ENCODE peak calls at places on chromosomes 1 and 21, in four cellular contexts. One of them, this sample, is unnamed.

GRCh38 chr21:28261291-28261690 is 731.4 kb downstream of the LTN1 start:
- DNase-seq in HFF-Myc: no peak
- DNase-seq in epithelial cell of esophagus: no peak
- DNase-seq in choroid plexus epithelial cell: no peak
- DNase-seq in this sample: no peak

GRCh38 chr1:165408518-165408917 is 36.4 kb downstream of the RXRG start:
- DNase-seq in epithelial cell of esophagus: peak; percentile 52
- DNase-seq in HFF-Myc: peak; percentile 58
- DNase-seq in choroid plexus epithelial cell: peak; percentile 30
- DNase-seq in this sample: peak; percentile 33

GRCh38 chr1:209076688-209077087 is 506.8 kb upstream of the CAMK1G start:
- DNase-seq in choroid plexus epithelial cell: peak; percentile 1
- DNase-seq in epithelial cell of esophagus: peak; percentile 45
- DNase-seq in HFF-Myc: no peak
- DNase-seq in this sample: no peak

GRCh38 chr1:95257758-95258157 is 23.7 kb downstream of the RWDD3 start:
- DNase-seq in choroid plexus epithelial cell: no peak
- DNase-seq in epithelial cell of esophagus: no peak
- DNase-seq in HFF-Myc: no peak
- DNase-seq in this sample: no peak

GRCh38 chr1:93616221-93616995 is 65.2 kb downstream of the BCAR3 start:
- DNase-seq in choroid plexus epithelial cell: no peak
- DNase-seq in epithelial cell of esophagus: peak; percentile 36
- DNase-seq in HFF-Myc: no peak
- DNase-seq in this sample: no peak

GRCh38 chr1:227798078-227798802 is 17.2 kb upstream of the PRSS38 start:
- DNase-seq in HFF-Myc: no peak
- DNase-seq in epithelial cell of esophagus: no peak
- DNase-seq in choroid plexus epithelial cell: no peak
- DNase-seq in this sample: no peak

GRCh38 chr1:43545321-43545685 is 14.6 kb downstream of the PTPRF start:
- DNase-seq in choroid plexus epithelial cell: no peak
- DNase-seq in HFF-Myc: no peak
- DNase-seq in epithelial cell of esophagus: no peak
- DNase-seq in this sample: no peak

GRCh38 chr1:212413902-212414327 is 771 bp downstream of the PACC1 start:
- DNase-seq in epithelial cell of esophagus: peak; percentile 34
- DNase-seq in HFF-Myc: no peak
- DNase-seq in choroid plexus epithelial cell: peak; percentile 31
- DNase-seq in this sample: no peak

GRCh38 chr1:99843760-99844159 is 6.4 kb upstream of the AGL start:
- DNase-seq in choroid plexus epithelial cell: no peak
- DNase-seq in epithelial cell of esophagus: no peak
- DNase-seq in HFF-Myc: no peak
- DNase-seq in this sample: no peak

GRCh38 chr1:64755356-64755755 is 10.5 kb downstream of the RAVER2 start:
- DNase-seq in choroid plexus epithelial cell: no peak
- DNase-seq in HFF-Myc: no peak
- DNase-seq in epithelial cell of esophagus: no peak
- DNase-seq in this sample: no peak

GRCh38 chr21:31895069-31895851 is 22.4 kb downstream of the HUNK start:
- DNase-seq in epithelial cell of esophagus: no peak
- DNase-seq in HFF-Myc: no peak
- DNase-seq in choroid plexus epithelial cell: no peak
- DNase-seq in this sample: peak; percentile 36

GRCh38 chr1:17624540-17625256 is 85.2 kb downstream of the ARHGEF10L start:
- DNase-seq in HFF-Myc: no peak
- DNase-seq in epithelial cell of esophagus: peak; percentile 87
- DNase-seq in choroid plexus epithelial cell: peak; percentile 66
- DNase-seq in this sample: no peak

GRCh38 chr1:223500560-223501425 is 107.6 kb downstream of the CCDC185 start:
- DNase-seq in HFF-Myc: peak; percentile 33
- DNase-seq in epithelial cell of esophagus: peak; percentile 99
- DNase-seq in choroid plexus epithelial cell: peak; percentile 68
- DNase-seq in this sample: peak; percentile 11

GRCh38 chr1:156592158-156592909 is 758 bp downstream of the NAXE start:
- DNase-seq in choroid plexus epithelial cell: no peak
- DNase-seq in epithelial cell of esophagus: no peak
- DNase-seq in HFF-Myc: no peak
- DNase-seq in this sample: peak; percentile 11

GRCh38 chr1:182633657-182634281 is 29.6 kb upstream of the RGS16 start:
- DNase-seq in epithelial cell of esophagus: no peak
- DNase-seq in HFF-Myc: no peak
- DNase-seq in choroid plexus epithelial cell: no peak
- DNase-seq in this sample: no peak

GRCh38 chr1:20992327-20993056 is 184.2 kb downstream of the EIF4G3 start:
- DNase-seq in choroid plexus epithelial cell: peak; percentile 52
- DNase-seq in HFF-Myc: no peak
- DNase-seq in epithelial cell of esophagus: peak; percentile 24
- DNase-seq in this sample: no peak

GRCh38 chr1:3396411-3396810 is 58.1 kb upstream of the ARHGEF16 start:
- DNase-seq in epithelial cell of esophagus: no peak
- DNase-seq in HFF-Myc: no peak
- DNase-seq in choroid plexus epithelial cell: no peak
- DNase-seq in this sample: no peak
- TF ChIP-seq CTCF in epithelial cell of esophagus: no peak
- TF ChIP-seq CTCF in HFF-Myc: no peak
- TF ChIP-seq CTCF in choroid plexus epithelial cell: no peak
- TF ChIP-seq CTCF in this sample: no peak

DNA sequence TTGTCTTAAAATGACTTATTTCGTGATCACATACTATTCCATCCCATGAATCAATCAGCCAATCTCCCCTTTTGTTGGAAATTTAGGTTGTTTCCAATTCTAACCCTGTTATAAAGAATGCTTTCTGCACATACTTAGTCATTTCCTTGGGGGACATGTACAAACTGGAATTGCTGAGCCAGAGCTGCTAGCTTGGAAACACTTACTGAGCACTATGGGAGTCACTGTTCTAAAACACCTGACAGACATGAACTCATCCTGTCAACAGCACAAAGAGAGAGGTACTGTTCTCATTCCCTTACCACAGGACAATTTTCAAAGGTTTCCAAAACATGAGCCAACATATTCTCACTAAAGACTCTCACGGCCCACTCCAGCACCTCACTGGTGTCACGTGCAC is 32.1 kb downstream of the AK2 start:
- DNase-seq in HFF-Myc: no peak
- DNase-seq in choroid plexus epithelial cell: peak; percentile 34
- DNase-seq in epithelial cell of esophagus: peak; percentile 97
- DNase-seq in this sample: no peak
- TF ChIP-seq CTCF in HFF-Myc: no peak
- TF ChIP-seq CTCF in choroid plexus epithelial cell: no peak
- TF ChIP-seq CTCF in epithelial cell of esophagus: no peak
- TF ChIP-seq CTCF in this sample: no peak

DNA sequence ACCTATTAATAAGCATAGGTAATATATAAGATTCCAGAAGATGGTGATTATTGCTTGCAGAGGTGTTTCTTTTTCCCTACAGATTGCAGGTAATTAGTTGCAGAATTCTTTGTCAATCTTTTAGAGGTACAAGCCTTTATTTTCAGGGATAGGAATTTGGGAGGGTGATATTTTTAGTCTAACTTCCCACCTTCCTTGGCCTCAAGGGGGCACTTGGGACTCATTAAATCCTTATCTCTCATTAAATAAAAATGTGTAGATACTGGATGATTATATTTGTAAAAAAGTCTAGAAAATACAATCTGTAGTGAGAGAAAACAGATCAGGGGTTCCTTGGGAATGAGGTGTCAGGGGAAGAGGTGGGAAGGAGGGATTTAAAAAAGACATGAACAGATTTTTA is 179.2 kb downstream of the PATJ start:
- DNase-seq in choroid plexus epithelial cell: peak; percentile 36
- DNase-seq in epithelial cell of esophagus: no peak
- DNase-seq in HFF-Myc: no peak
- DNase-seq in this sample: no peak
- TF ChIP-seq CTCF in choroid plexus epithelial cell: peak; percentile 55
- TF ChIP-seq CTCF in epithelial cell of esophagus: no peak
- TF ChIP-seq CTCF in HFF-Myc: peak; percentile 29
- TF ChIP-seq CTCF in this sample: peak; percentile 21

GRCh38 chr21:35984654-35985366 is 75.5 kb downstream of the SETD4 start:
- DNase-seq in epithelial cell of esophagus: peak; percentile 48
- DNase-seq in HFF-Myc: no peak
- DNase-seq in choroid plexus epithelial cell: no peak
- DNase-seq in this sample: no peak
- TF ChIP-seq CTCF in epithelial cell of esophagus: peak; percentile 7
- TF ChIP-seq CTCF in HFF-Myc: no peak
- TF ChIP-seq CTCF in choroid plexus epithelial cell: no peak
- TF ChIP-seq CTCF in this sample: no peak

GRCh38 chr1:87495870-87496269 is 167.2 kb downstream of the LMO4 start:
- DNase-seq in HFF-Myc: no peak
- DNase-seq in epithelial cell of esophagus: no peak
- DNase-seq in choroid plexus epithelial cell: no peak
- DNase-seq in this sample: no peak

GRCh38 chr1:87497804-87498203 is 169.1 kb downstream of the LMO4 start:
- DNase-seq in choroid plexus epithelial cell: no peak
- DNase-seq in HFF-Myc: no peak
- DNase-seq in epithelial cell of esophagus: no peak
- DNase-seq in this sample: no peak

GRCh38 chr1:87495147-87495546 is 166.5 kb downstream of the LMO4 start:
- DNase-seq in HFF-Myc: no peak
- DNase-seq in choroid plexus epithelial cell: no peak
- DNase-seq in epithelial cell of esophagus: no peak
- DNase-seq in this sample: no peak
- TF ChIP-seq CTCF in HFF-Myc: no peak
- TF ChIP-seq CTCF in choroid plexus epithelial cell: no peak
- TF ChIP-seq CTCF in epithelial cell of esophagus: no peak
- TF ChIP-seq CTCF in this sample: no peak

DNA sequence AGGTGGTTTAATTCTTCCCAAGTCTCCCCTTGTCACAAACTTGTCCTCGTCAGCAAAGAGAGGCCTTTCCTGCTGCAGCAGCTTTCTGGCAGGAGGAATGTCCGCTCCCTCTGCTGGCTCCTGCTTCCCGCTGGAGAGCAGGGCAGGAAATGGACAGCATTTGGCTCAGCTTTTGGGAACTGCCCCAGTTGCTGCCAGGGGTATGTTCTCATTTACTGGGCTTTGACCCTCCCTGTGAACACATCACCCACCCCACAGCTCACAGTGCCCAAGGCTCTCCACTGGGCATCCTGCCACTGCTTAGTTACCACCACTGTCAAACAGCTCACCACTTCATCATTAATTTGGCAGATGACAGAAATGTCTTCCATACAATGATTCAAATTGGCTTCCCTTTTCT is 75.4 kb downstream of the MRPL37 start:
- DNase-seq in choroid plexus epithelial cell: no peak
- DNase-seq in epithelial cell of esophagus: peak; percentile 42
- DNase-seq in HFF-Myc: no peak
- DNase-seq in this sample: no peak
- TF ChIP-seq CTCF in choroid plexus epithelial cell: peak; percentile 50
- TF ChIP-seq CTCF in epithelial cell of esophagus: peak; percentile 32
- TF ChIP-seq CTCF in HFF-Myc: no peak
- TF ChIP-seq CTCF in this sample: no peak

GRCh38 chr1:153628638-153629342 is 556 bp downstream of the S100A1 start:
- DNase-seq in HFF-Myc: no peak
- DNase-seq in choroid plexus epithelial cell: no peak
- DNase-seq in epithelial cell of esophagus: no peak
- DNase-seq in this sample: no peak

GRCh38 chr1:153626477-153626928 is 802 bp downstream of the S100A13 start:
- DNase-seq in choroid plexus epithelial cell: no peak
- DNase-seq in epithelial cell of esophagus: no peak
- DNase-seq in HFF-Myc: no peak
- DNase-seq in this sample: no peak

GRCh38 chr1:153624965-153625611 is 2.2 kb downstream of the S100A13 start:
- DNase-seq in HFF-Myc: no peak
- DNase-seq in epithelial cell of esophagus: no peak
- DNase-seq in choroid plexus epithelial cell: no peak
- DNase-seq in this sample: no peak

GRCh38 chr1:153627797-153628626 is at the start of gene S100A1:
- DNase-seq in epithelial cell of esophagus: no peak
- DNase-seq in choroid plexus epithelial cell: no peak
- DNase-seq in HFF-Myc: no peak
- DNase-seq in this sample: no peak

GRCh38 chr1:153626929-153627796 is at the start of gene S100A13:
- DNase-seq in HFF-Myc: peak; percentile 91
- DNase-seq in choroid plexus epithelial cell: peak; percentile 98
- DNase-seq in epithelial cell of esophagus: peak; percentile 87
- DNase-seq in this sample: peak; percentile 44
- TF ChIP-seq CTCF in HFF-Myc: peak; percentile 89
- TF ChIP-seq CTCF in choroid plexus epithelial cell: peak; percentile 78
- TF ChIP-seq CTCF in epithelial cell of esophagus: peak; percentile 42
- TF ChIP-seq CTCF in this sample: peak; percentile 58

GRCh38 chr1:177355575-177355974 is 184.8 kb downstream of the BRINP2 start:
- DNase-seq in choroid plexus epithelial cell: peak; percentile 52
- DNase-seq in HFF-Myc: peak; percentile 19
- DNase-seq in epithelial cell of esophagus: peak; percentile 61
- DNase-seq in this sample: no peak
- TF ChIP-seq CTCF in choroid plexus epithelial cell: peak; percentile 70
- TF ChIP-seq CTCF in HFF-Myc: peak; percentile 51
- TF ChIP-seq CTCF in epithelial cell of esophagus: peak; percentile 66
- TF ChIP-seq CTCF in this sample: no peak